ENCODE peak calls at places on chromosome 22, in six cellular contexts. One of them, this sample, is unnamed.

GRCh38 chr22:22103078-22103593 is 120.5 kb upstream of the TOP3B start:
- DNase-seq in foreskin fibroblast: no peak
- DNase-seq in stimulated activated CD4-positive, alpha-beta T cell treated with anti-CD3 and anti-CD28 coated beads, Interleukin-2, amount 100 ng/mL, for 48 hours: peak
- DNase-seq in fibroblast of lung: no peak
- DNase-seq in fibroblast of mammary gland: peak
- DNase-seq in WTC11: peak
- DNase-seq in this sample: no peak

GRCh38 chr22:37636186-37636948 is 3.1 kb upstream of the SH3BP1 start:
- DNase-seq in foreskin fibroblast: peak
- DNase-seq in stimulated activated CD4-positive, alpha-beta T cell treated with anti-CD3 and anti-CD28 coated beads, Interleukin-2, amount 100 ng/mL, for 48 hours: no peak
- DNase-seq in fibroblast of lung: peak
- DNase-seq in fibroblast of mammary gland: peak
- DNase-seq in WTC11: no peak
- DNase-seq in this sample: peak

GRCh38 chr22:49574861-49575702 is 252.6 kb downstream of the BRD1 start:
- DNase-seq in foreskin fibroblast: no peak
- DNase-seq in stimulated activated CD4-positive, alpha-beta T cell treated with anti-CD3 and anti-CD28 coated beads, Interleukin-2, amount 100 ng/mL, for 48 hours: no peak
- DNase-seq in fibroblast of lung: no peak
- DNase-seq in fibroblast of mammary gland: no peak
- DNase-seq in WTC11: no peak
- DNase-seq in this sample: no peak

GRCh38 chr22:21054714-21055563 is 9.2 kb downstream of the LRRC74B start:
- DNase-seq in foreskin fibroblast: no peak
- DNase-seq in stimulated activated CD4-positive, alpha-beta T cell treated with anti-CD3 and anti-CD28 coated beads, Interleukin-2, amount 100 ng/mL, for 48 hours: no peak
- DNase-seq in fibroblast of lung: no peak
- DNase-seq in fibroblast of mammary gland: no peak
- DNase-seq in WTC11: no peak
- DNase-seq in this sample: no peak

GRCh38 chr22:38504731-38505594 is 1.1 kb downstream of the DDX17 start:
- DNase-seq in foreskin fibroblast: peak
- DNase-seq in stimulated activated CD4-positive, alpha-beta T cell treated with anti-CD3 and anti-CD28 coated beads, Interleukin-2, amount 100 ng/mL, for 48 hours: peak
- DNase-seq in fibroblast of lung: peak
- DNase-seq in fibroblast of mammary gland: peak
- DNase-seq in WTC11: no peak
- DNase-seq in this sample: peak

GRCh38 chr22:26394787-26395186 is 34.3 kb upstream of the ASPHD2 start:
- DNase-seq in foreskin fibroblast: no peak
- DNase-seq in stimulated activated CD4-positive, alpha-beta T cell treated with anti-CD3 and anti-CD28 coated beads, Interleukin-2, amount 100 ng/mL, for 48 hours: no peak
- DNase-seq in fibroblast of lung: no peak
- DNase-seq in fibroblast of mammary gland: no peak
- DNase-seq in WTC11: no peak
- DNase-seq in this sample: no peak

GRCh38 chr22:24834845-24835570 is 29.0 kb downstream of the SGSM1 start:
- DNase-seq in foreskin fibroblast: no peak
- DNase-seq in stimulated activated CD4-positive, alpha-beta T cell treated with anti-CD3 and anti-CD28 coated beads, Interleukin-2, amount 100 ng/mL, for 48 hours: no peak
- DNase-seq in fibroblast of lung: peak
- DNase-seq in fibroblast of mammary gland: peak
- DNase-seq in WTC11: peak
- DNase-seq in this sample: no peak

GRCh38 chr22:30970356-30970746 is 1.3 kb downstream of the TUG1 start:
- DNase-seq in foreskin fibroblast: no peak
- DNase-seq in stimulated activated CD4-positive, alpha-beta T cell treated with anti-CD3 and anti-CD28 coated beads, Interleukin-2, amount 100 ng/mL, for 48 hours: no peak
- DNase-seq in fibroblast of lung: no peak
- DNase-seq in fibroblast of mammary gland: no peak
- DNase-seq in WTC11: no peak
- DNase-seq in this sample: no peak

GRCh38 chr22:39748877-39749276 is 144.7 kb downstream of the ENTHD1 start:
- DNase-seq in foreskin fibroblast: peak
- DNase-seq in stimulated activated CD4-positive, alpha-beta T cell treated with anti-CD3 and anti-CD28 coated beads, Interleukin-2, amount 100 ng/mL, for 48 hours: no peak
- DNase-seq in fibroblast of lung: peak
- DNase-seq in fibroblast of mammary gland: peak
- DNase-seq in WTC11: no peak
- DNase-seq in this sample: no peak

GRCh38 chr22:47177334-47177815 is 414.9 kb downstream of the TBC1D22A start:
- DNase-seq in foreskin fibroblast: no peak
- DNase-seq in stimulated activated CD4-positive, alpha-beta T cell treated with anti-CD3 and anti-CD28 coated beads, Interleukin-2, amount 100 ng/mL, for 48 hours: no peak
- DNase-seq in fibroblast of lung: no peak
- DNase-seq in fibroblast of mammary gland: no peak
- DNase-seq in WTC11: no peak
- DNase-seq in this sample: no peak

GRCh38 chr22:48717883-48718817 is 1109.5 kb downstream of the BRD1 start:
- DNase-seq in foreskin fibroblast: no peak
- DNase-seq in stimulated activated CD4-positive, alpha-beta T cell treated with anti-CD3 and anti-CD28 coated beads, Interleukin-2, amount 100 ng/mL, for 48 hours: no peak
- DNase-seq in fibroblast of lung: no peak
- DNase-seq in fibroblast of mammary gland: no peak
- DNase-seq in WTC11: peak
- DNase-seq in this sample: no peak

GRCh38 chr22:44972363-44973083 is 37.3 kb downstream of the PHF21B start:
- DNase-seq in foreskin fibroblast: no peak
- DNase-seq in stimulated activated CD4-positive, alpha-beta T cell treated with anti-CD3 and anti-CD28 coated beads, Interleukin-2, amount 100 ng/mL, for 48 hours: no peak
- DNase-seq in fibroblast of lung: no peak
- DNase-seq in fibroblast of mammary gland: no peak
- DNase-seq in WTC11: no peak
- DNase-seq in this sample: no peak

GRCh38 chr22:38872831-38873248 is 824 bp upstream of the CBX6 start:
- DNase-seq in foreskin fibroblast: peak
- DNase-seq in stimulated activated CD4-positive, alpha-beta T cell treated with anti-CD3 and anti-CD28 coated beads, Interleukin-2, amount 100 ng/mL, for 48 hours: no peak
- DNase-seq in fibroblast of lung: peak
- DNase-seq in fibroblast of mammary gland: no peak
- DNase-seq in WTC11: peak
- DNase-seq in this sample: no peak

GRCh38 chr22:36131907-36132306 is 28.6 kb downstream of the APOL3 start:
- DNase-seq in foreskin fibroblast: no peak
- DNase-seq in stimulated activated CD4-positive, alpha-beta T cell treated with anti-CD3 and anti-CD28 coated beads, Interleukin-2, amount 100 ng/mL, for 48 hours: no peak
- DNase-seq in fibroblast of lung: no peak
- DNase-seq in fibroblast of mammary gland: no peak
- DNase-seq in WTC11: no peak
- DNase-seq in this sample: no peak

GRCh38 chr22:26367402-26368245 is 61.4 kb upstream of the ASPHD2 start:
- DNase-seq in foreskin fibroblast: peak
- DNase-seq in stimulated activated CD4-positive, alpha-beta T cell treated with anti-CD3 and anti-CD28 coated beads, Interleukin-2, amount 100 ng/mL, for 48 hours: peak
- DNase-seq in fibroblast of lung: peak
- DNase-seq in fibroblast of mammary gland: peak
- DNase-seq in WTC11: peak
- DNase-seq in this sample: peak

GRCh38 chr22:38346506-38346905 is 29.3 kb upstream of the CSNK1E start:
- DNase-seq in foreskin fibroblast: no peak
- DNase-seq in stimulated activated CD4-positive, alpha-beta T cell treated with anti-CD3 and anti-CD28 coated beads, Interleukin-2, amount 100 ng/mL, for 48 hours: no peak
- DNase-seq in fibroblast of lung: no peak
- DNase-seq in fibroblast of mammary gland: no peak
- DNase-seq in WTC11: no peak
- DNase-seq in this sample: peak